ENCODE peak calls at places on chromosomes 11 and 22, in eight cellular contexts. One of them, this sample, is unnamed.

GRCh38 chr11:102760355-102761035 is 19.9 kb downstream of the MMP10 start:
- DNase-seq in HepG2: no peak
- DNase-seq in uterus: no peak
- DNase-seq in esophagus squamous epithelium: no peak
- DNase-seq in sigmoid colon: no peak
- DNase-seq in pancreas: no peak
- DNase-seq in thyroid gland: no peak
- DNase-seq in left lung: no peak
- DNase-seq in this sample: peak; percentile 45

GRCh38 chr11:100759856-100760255 is 72.8 kb downstream of the ARHGAP42 start:
- DNase-seq in HepG2: no peak
- DNase-seq in uterus: no peak
- DNase-seq in esophagus squamous epithelium: no peak
- DNase-seq in sigmoid colon: no peak
- DNase-seq in pancreas: no peak
- DNase-seq in thyroid gland: no peak
- DNase-seq in left lung: no peak
- DNase-seq in this sample: no peak

GRCh38 chr11:126817096-126817495 is 183.5 kb downstream of the KIRREL3 start:
- DNase-seq in HepG2: no peak
- DNase-seq in uterus: no peak
- DNase-seq in esophagus squamous epithelium: no peak
- DNase-seq in sigmoid colon: no peak
- DNase-seq in pancreas: no peak
- DNase-seq in thyroid gland: no peak
- DNase-seq in left lung: no peak
- DNase-seq in this sample: peak; percentile 15

GRCh38 chr22:36075230-36075629 is 46.6 kb upstream of the RBFOX2 start:
- DNase-seq in HepG2: no peak
- DNase-seq in uterus: no peak
- DNase-seq in esophagus squamous epithelium: no peak
- DNase-seq in sigmoid colon: no peak
- DNase-seq in pancreas: no peak
- DNase-seq in thyroid gland: no peak
- DNase-seq in left lung: no peak
- DNase-seq in this sample: no peak

GRCh38 chr11:27807594-27807993 is 107.3 kb upstream of the BDNF start:
- DNase-seq in HepG2: no peak
- DNase-seq in uterus: no peak
- DNase-seq in esophagus squamous epithelium: no peak
- DNase-seq in sigmoid colon: no peak
- DNase-seq in pancreas: no peak
- DNase-seq in thyroid gland: no peak
- DNase-seq in left lung: no peak
- DNase-seq in this sample: no peak

GRCh38 chr11:36974771-36975170 is 376.7 kb upstream of the RAG2 start:
- DNase-seq in HepG2: no peak
- DNase-seq in uterus: no peak
- DNase-seq in esophagus squamous epithelium: no peak
- DNase-seq in sigmoid colon: no peak
- DNase-seq in pancreas: no peak
- DNase-seq in thyroid gland: no peak
- DNase-seq in left lung: no peak
- DNase-seq in this sample: no peak

GRCh38 chr22:30325724-30326703 is 727 bp downstream of the TBC1D10A start:
- DNase-seq in HepG2: no peak
- DNase-seq in uterus: peak; percentile 43
- DNase-seq in esophagus squamous epithelium: no peak
- DNase-seq in sigmoid colon: peak; percentile 78
- DNase-seq in pancreas: peak; percentile 41
- DNase-seq in thyroid gland: peak; percentile 35
- DNase-seq in left lung: peak; percentile 39
- DNase-seq in this sample: peak; percentile 26

GRCh38 chr22:48780597-48781277 is 1046.9 kb downstream of the BRD1 start:
- DNase-seq in HepG2: no peak
- DNase-seq in uterus: no peak
- DNase-seq in esophagus squamous epithelium: no peak
- DNase-seq in sigmoid colon: peak; percentile 42
- DNase-seq in pancreas: no peak
- DNase-seq in thyroid gland: no peak
- DNase-seq in left lung: no peak
- DNase-seq in this sample: peak; percentile 31

GRCh38 chr11:114183041-114183511 is 113.1 kb upstream of the NNMT start:
- DNase-seq in HepG2: no peak
- DNase-seq in uterus: peak; percentile 83
- DNase-seq in esophagus squamous epithelium: no peak
- DNase-seq in sigmoid colon: peak; percentile 93
- DNase-seq in pancreas: no peak
- DNase-seq in thyroid gland: no peak
- DNase-seq in left lung: no peak
- DNase-seq in this sample: no peak

GRCh38 chr11:23252426-23252825 is 392.2 kb upstream of the CCDC179 start:
- DNase-seq in HepG2: no peak
- DNase-seq in uterus: no peak
- DNase-seq in esophagus squamous epithelium: no peak
- DNase-seq in sigmoid colon: no peak
- DNase-seq in pancreas: no peak
- DNase-seq in thyroid gland: no peak
- DNase-seq in left lung: no peak
- DNase-seq in this sample: no peak

GRCh38 chr11:104531075-104531474 is 367.1 kb upstream of the PDGFD start:
- DNase-seq in HepG2: peak; percentile 0
- DNase-seq in uterus: no peak
- DNase-seq in esophagus squamous epithelium: no peak
- DNase-seq in sigmoid colon: no peak
- DNase-seq in pancreas: no peak
- DNase-seq in thyroid gland: no peak
- DNase-seq in left lung: no peak
- DNase-seq in this sample: no peak

GRCh38 chr11:96050435-96051182 is 126.7 kb upstream of the MTMR2 start:
- DNase-seq in HepG2: peak; percentile 76
- DNase-seq in uterus: no peak
- DNase-seq in esophagus squamous epithelium: no peak
- DNase-seq in sigmoid colon: no peak
- DNase-seq in pancreas: no peak
- DNase-seq in thyroid gland: no peak
- DNase-seq in left lung: no peak
- DNase-seq in this sample: no peak

GRCh38 chr11:999009-999408 is 37.5 kb downstream of the MUC6 start:
- DNase-seq in HepG2: no peak
- DNase-seq in uterus: no peak
- DNase-seq in esophagus squamous epithelium: no peak
- DNase-seq in sigmoid colon: no peak
- DNase-seq in pancreas: no peak
- DNase-seq in thyroid gland: no peak
- DNase-seq in left lung: no peak
- DNase-seq in this sample: no peak

GRCh38 chr11:57974830-57975229 is 48.9 kb upstream of the OR9Q1 start:
- DNase-seq in HepG2: no peak
- DNase-seq in uterus: no peak
- DNase-seq in esophagus squamous epithelium: no peak
- DNase-seq in sigmoid colon: no peak
- DNase-seq in pancreas: no peak
- DNase-seq in thyroid gland: no peak
- DNase-seq in left lung: no peak
- DNase-seq in this sample: no peak

GRCh38 chr22:38080847-38081635 is 2.9 kb downstream of the SLC16A8 start:
- DNase-seq in HepG2: no peak
- DNase-seq in uterus: no peak
- DNase-seq in esophagus squamous epithelium: no peak
- DNase-seq in sigmoid colon: no peak
- DNase-seq in pancreas: no peak
- DNase-seq in thyroid gland: peak; percentile 47
- DNase-seq in left lung: no peak
- DNase-seq in this sample: no peak

DNA sequence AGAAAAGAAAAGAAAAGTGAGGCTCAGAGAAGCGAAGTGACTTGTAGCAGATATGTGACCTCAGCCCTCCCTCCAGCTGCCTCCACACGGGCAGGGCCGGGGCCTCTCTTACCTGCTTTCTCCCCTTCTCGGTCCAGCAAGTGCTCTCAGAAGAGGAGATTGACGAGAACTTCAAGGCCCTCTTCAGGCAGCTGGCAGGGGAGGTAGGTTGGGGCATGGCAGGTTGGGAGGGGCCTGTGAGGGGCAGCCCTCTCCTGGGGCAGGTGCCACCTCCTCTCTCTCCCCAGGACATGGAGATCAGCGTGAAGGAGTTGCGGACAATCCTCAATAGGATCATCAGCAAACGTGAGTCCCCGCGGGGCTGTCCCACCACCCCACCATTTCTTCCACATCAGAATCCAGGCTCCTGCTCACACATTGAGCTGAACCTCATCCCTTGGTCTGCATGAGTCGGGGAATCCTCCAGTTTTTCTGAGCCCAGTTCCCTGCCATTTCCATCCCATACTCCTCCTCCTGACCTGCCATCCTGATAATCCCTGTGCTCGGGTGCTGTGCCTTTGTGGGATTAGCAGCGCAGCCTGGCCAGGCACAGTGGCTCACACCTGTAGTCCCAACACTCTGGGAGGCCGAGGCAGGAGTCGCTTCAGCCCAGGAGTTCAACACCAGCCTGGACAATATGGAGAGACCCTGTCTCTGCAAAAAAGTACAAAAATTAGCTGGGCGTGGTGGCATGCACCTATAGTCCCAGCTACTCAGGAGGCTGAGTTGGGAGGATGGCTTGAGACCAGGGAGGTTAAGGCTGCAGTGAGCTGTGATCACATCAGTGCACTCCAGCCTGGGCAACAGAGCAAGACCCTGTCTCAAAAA is 26.4 kb downstream of the CAPN1 start:
- DNase-seq in HepG2: no peak
- DNase-seq in uterus: no peak
- DNase-seq in esophagus squamous epithelium: no peak
- DNase-seq in sigmoid colon: no peak
- DNase-seq in pancreas: no peak
- DNase-seq in thyroid gland: no peak
- DNase-seq in left lung: peak; percentile 65
- DNase-seq in this sample: peak; percentile 49
- H3K27ac ChIP-seq in HepG2: no peak overlapping the region
- H3K27ac ChIP-seq in uterus: no peak overlapping the region
- H3K27ac ChIP-seq in esophagus squamous epithelium: no peak overlapping the region
- H3K27ac ChIP-seq in sigmoid colon: no peak overlapping the region
- H3K27ac ChIP-seq in pancreas: no peak overlapping the region
- H3K27ac ChIP-seq in thyroid gland: no peak overlapping the region
- H3K27ac ChIP-seq in left lung: no peak overlapping the region
- H3K27ac ChIP-seq in this sample: no peak overlapping the region

DNA sequence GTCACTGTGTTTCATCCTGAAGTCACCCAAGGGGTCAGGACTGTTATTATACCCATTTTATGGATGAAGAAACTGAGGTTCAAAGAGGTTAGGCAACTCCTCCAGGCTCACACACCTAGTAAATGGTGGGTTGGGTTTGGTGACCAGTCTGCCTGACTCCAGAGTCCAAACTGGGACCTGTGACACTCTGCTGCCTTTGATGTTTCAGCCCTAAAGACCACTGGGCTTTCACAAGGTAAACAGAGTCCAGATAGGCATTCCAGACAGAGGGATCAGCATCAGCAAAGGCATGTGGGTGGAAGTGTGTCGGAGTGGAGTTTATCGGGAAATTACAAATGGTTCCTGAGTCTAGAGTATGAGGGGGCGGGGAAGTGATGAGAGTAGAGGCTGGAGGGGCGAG is 38.5 kb downstream of the MICAL2 start:
- DNase-seq in HepG2: peak; percentile 73
- DNase-seq in uterus: no peak
- DNase-seq in esophagus squamous epithelium: no peak
- DNase-seq in sigmoid colon: no peak
- DNase-seq in pancreas: no peak
- DNase-seq in thyroid gland: no peak
- DNase-seq in left lung: no peak
- DNase-seq in this sample: no peak
- H3K4me1 ChIP-seq in HepG2: peaks cover 28% of the 10 kb centered on the region
- H3K4me1 ChIP-seq in uterus: peaks cover 6% of the 10 kb centered on the region
- H3K4me1 ChIP-seq in esophagus squamous epithelium: no peaks in the 10 kb centered on the region
- H3K4me1 ChIP-seq in sigmoid colon: peaks cover 25% of the 10 kb centered on the region
- H3K4me1 ChIP-seq in pancreas: no peaks in the 10 kb centered on the region
- H3K4me1 ChIP-seq in thyroid gland: peaks cover 10% of the 10 kb centered on the region
- H3K4me1 ChIP-seq in left lung: no peaks in the 10 kb centered on the region
- H3K4me1 ChIP-seq in this sample: peaks cover 26% of the 10 kb centered on the region

GRCh38 chr22:19510919-19511341 is 13.3 kb downstream of the CLDN5 start:
- DNase-seq in HepG2: no peak
- DNase-seq in uterus: no peak
- DNase-seq in esophagus squamous epithelium: no peak
- DNase-seq in sigmoid colon: no peak
- DNase-seq in pancreas: no peak
- DNase-seq in thyroid gland: no peak
- DNase-seq in left lung: no peak
- DNase-seq in this sample: no peak

GRCh38 chr22:19515654-19516377 is 8.4 kb downstream of the CLDN5 start:
- DNase-seq in HepG2: no peak
- DNase-seq in uterus: no peak
- DNase-seq in esophagus squamous epithelium: no peak
- DNase-seq in sigmoid colon: no peak
- DNase-seq in pancreas: no peak
- DNase-seq in thyroid gland: no peak
- DNase-seq in left lung: no peak
- DNase-seq in this sample: no peak

GRCh38 chr22:19514831-19515565 is 9.2 kb downstream of the CLDN5 start:
- DNase-seq in HepG2: no peak
- DNase-seq in uterus: no peak
- DNase-seq in esophagus squamous epithelium: no peak
- DNase-seq in sigmoid colon: no peak
- DNase-seq in pancreas: no peak
- DNase-seq in thyroid gland: no peak
- DNase-seq in left lung: no peak
- DNase-seq in this sample: no peak

GRCh38 chr22:19516378-19517170 is 7.6 kb downstream of the CLDN5 start:
- DNase-seq in HepG2: no peak
- DNase-seq in uterus: no peak
- DNase-seq in esophagus squamous epithelium: no peak
- DNase-seq in sigmoid colon: no peak
- DNase-seq in pancreas: no peak
- DNase-seq in thyroid gland: no peak
- DNase-seq in left lung: no peak
- DNase-seq in this sample: peak; percentile 37

GRCh38 chr22:19513823-19514222 is 10.4 kb downstream of the CLDN5 start:
- DNase-seq in HepG2: no peak
- DNase-seq in uterus: no peak
- DNase-seq in esophagus squamous epithelium: no peak
- DNase-seq in sigmoid colon: no peak
- DNase-seq in pancreas: no peak
- DNase-seq in thyroid gland: no peak
- DNase-seq in left lung: no peak
- DNase-seq in this sample: no peak
- H3K4me3 ChIP-seq in HepG2: no peak overlapping the region
- H3K4me3 ChIP-seq in uterus: no peak overlapping the region
- H3K4me3 ChIP-seq in esophagus squamous epithelium: no peak overlapping the region
- H3K4me3 ChIP-seq in sigmoid colon: no peak overlapping the region
- H3K4me3 ChIP-seq in pancreas: no peak overlapping the region
- H3K4me3 ChIP-seq in thyroid gland: no peak overlapping the region
- H3K4me3 ChIP-seq in left lung: no peak overlapping the region
- H3K4me3 ChIP-seq in this sample: no peak overlapping the region

DNA sequence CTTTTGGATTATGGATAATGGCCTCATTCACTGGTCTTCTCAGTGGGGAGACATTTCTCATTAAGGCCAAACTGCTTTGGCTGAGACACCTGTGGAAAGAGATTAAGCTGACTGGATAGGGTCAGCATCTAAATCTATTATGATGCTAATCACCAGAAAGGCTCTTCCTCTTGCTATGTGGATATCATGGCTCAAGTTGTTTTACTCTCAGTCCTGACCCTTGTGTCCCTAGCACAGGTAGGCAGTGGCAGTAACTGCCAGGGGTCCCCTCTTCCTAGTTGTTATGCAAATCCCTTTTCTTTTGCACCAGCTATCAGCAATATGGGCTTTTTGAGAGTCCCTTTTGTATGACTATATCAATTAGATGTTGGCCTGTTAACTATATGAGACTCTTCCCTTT is 335.7 kb upstream of the PLET1 start:
- DNase-seq in HepG2: no peak
- DNase-seq in uterus: no peak
- DNase-seq in esophagus squamous epithelium: no peak
- DNase-seq in sigmoid colon: no peak
- DNase-seq in pancreas: no peak
- DNase-seq in thyroid gland: no peak
- DNase-seq in left lung: no peak
- DNase-seq in this sample: no peak
- H3K27ac ChIP-seq in HepG2: no peak overlapping the region
- H3K27ac ChIP-seq in uterus: no peak overlapping the region
- H3K27ac ChIP-seq in esophagus squamous epithelium: no peak overlapping the region
- H3K27ac ChIP-seq in sigmoid colon: no peak overlapping the region
- H3K27ac ChIP-seq in pancreas: no peak overlapping the region
- H3K27ac ChIP-seq in thyroid gland: no peak overlapping the region
- H3K27ac ChIP-seq in left lung: no peak overlapping the region
- H3K27ac ChIP-seq in this sample: no peak overlapping the region